ENCODE peak calls at places on chromosomes 7 and 10, in ten cellular contexts. C is ovary, J is sigmoid colon, V is SK-N-SH, N is HepG2, L is transverse colon, H is suprapubic skin, A is A549, P is upper lobe of left lung, O is stomach. S is an unnamed sample.
A peak's percentile ranks its signal among the peaks of the same experiment; 100 is the strongest.

GRCh38 chr7:148501707-148502139 is 88.8 kb upstream of the C7orf33 start:
- DNase-seq in C (no peak), J (no peak), V (no peak), N (no peak), L (peak; percentile 40), H (no peak), A (no peak), P (no peak), O (peak; percentile 29), S (no peak)

GRCh38 chr7:55056577-55057480 is 38.0 kb downstream of the EGFR start:
- DNase-seq in C (no peak), J (no peak), V (no peak), N (no peak), L (no peak), H (no peak), A (peak; percentile 93), P (no peak), O (no peak), S (peak; percentile 73)

GRCh38 chr7:86598311-86598710 is 45.4 kb upstream of the GRM3 start:
- DNase-seq in C (no peak), J (no peak), V (peak; percentile 53), N (peak; percentile 10), L (no peak), H (no peak), A (peak; percentile 51), P (peak; percentile 13), O (no peak), S (no peak)

GRCh38 chr7:44909596-44909995 is 24.3 kb upstream of the PURB start:
- DNase-seq in C (no peak), J (no peak), V (no peak), N (no peak), L (no peak), H (no peak), A (no peak), P (no peak), O (no peak), S (no peak)

GRCh38 chr7:140212100-140212881 is 35.5 kb upstream of the KDM7A start:
- DNase-seq in C (no peak), J (no peak), V (no peak), N (no peak), L (peak; percentile 84), H (no peak), A (no peak), P (no peak), O (peak; percentile 70), S (no peak)

GRCh38 chr10:84257343-84258020 is 12.6 kb downstream of the RGR start:
- DNase-seq in C (no peak), J (no peak), V (no peak), N (no peak), L (no peak), H (no peak), A (no peak), P (no peak), O (no peak), S (no peak)

GRCh38 chr7:140404565-140405080 is 765 bp downstream of the RAB19 start:
- DNase-seq in C (no peak), J (no peak), V (no peak), N (no peak), L (no peak), H (no peak), A (no peak), P (no peak), O (no peak), S (no peak)

GRCh38 chr7:22082553-22082885 is 136.8 kb upstream of the CDCA7L start:
- DNase-seq in C (no peak), J (no peak), V (no peak), N (no peak), L (no peak), H (no peak), A (no peak), P (peak; percentile 42), O (no peak), S (no peak)

GRCh38 chr10:31001740-31002139 is 29.9 kb downstream of the ZNF438 start:
- DNase-seq in C (no peak), J (no peak), V (no peak), N (no peak), L (no peak), H (no peak), A (peak; percentile 5), P (no peak), O (no peak), S (no peak)

GRCh38 chr7:52323202-52323746 is 712.2 kb upstream of the POM121L12 start:
- DNase-seq in C (no peak), J (no peak), V (no peak), N (no peak), L (no peak), H (no peak), A (no peak), P (no peak), O (no peak), S (no peak)

DNA sequence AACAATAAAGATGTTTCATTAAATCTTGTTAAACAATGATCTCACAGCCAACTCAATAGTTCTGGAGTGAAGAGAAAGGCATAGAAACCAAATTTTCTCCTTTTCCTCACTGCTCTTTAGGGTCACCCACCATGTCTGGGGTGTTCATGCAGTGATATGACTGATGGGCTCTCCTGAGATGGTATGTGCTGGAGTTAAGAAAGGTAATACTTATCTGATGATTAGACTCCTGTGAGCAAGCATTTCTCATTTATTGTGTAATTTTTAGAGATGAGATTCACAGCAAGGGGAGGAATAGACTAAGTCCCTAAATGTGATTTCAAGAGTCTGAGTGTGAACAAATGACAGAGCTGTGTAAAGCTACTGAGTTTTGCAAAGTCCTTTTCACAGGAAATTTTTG is 1361.3 kb upstream of the CELF2 start:
- DNase-seq in C (no peak), J (no peak), V (no peak), N (no peak), L (no peak), H (no peak), A (no peak), P (no peak), O (no peak), S (no peak)
- TF ChIP-seq EP300 in C (no peak), J (no peak), V (no peak), N (no peak), L (no peak), H (no peak), A (no peak), P (no peak), O (no peak), S (no peak)

DNA sequence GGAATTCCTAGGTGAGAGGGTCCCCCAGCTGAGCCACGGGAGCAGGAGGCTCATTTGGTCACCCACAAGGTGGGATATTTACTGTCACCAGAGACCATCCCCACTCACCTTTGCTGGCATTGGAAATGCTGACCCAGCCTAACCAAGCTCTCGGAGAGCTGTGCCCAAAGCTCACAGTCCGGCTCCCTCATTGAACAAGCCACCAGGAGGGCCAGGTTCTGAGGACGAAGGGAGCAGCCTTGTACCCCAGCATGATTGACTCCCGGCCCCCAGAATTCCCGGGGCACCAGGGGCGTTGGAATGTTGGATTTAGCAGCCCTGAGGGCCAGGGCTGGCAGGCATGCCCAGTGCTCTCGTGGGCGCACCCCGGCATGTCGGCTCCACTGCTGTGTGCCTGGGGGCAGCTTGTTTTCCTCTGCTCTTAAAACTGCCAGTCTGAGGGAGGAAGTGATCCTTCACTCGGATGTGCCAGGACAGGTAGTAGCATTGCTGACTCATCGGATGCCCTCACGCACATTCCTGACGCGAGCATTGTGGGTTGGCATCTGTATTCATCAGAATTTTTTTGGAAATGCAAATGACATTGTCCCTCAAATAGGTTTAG is 23.3 kb downstream of the CLIP2 start:
- DNase-seq in C (no peak), J (no peak), V (peak; percentile 30), N (no peak), L (no peak), H (no peak), A (no peak), P (no peak), O (no peak), S (no peak)
- TF ChIP-seq EP300 in C (no peak), J (no peak), V (no peak), N (no peak), L (no peak), H (no peak), A (no peak), P (no peak), O (no peak), S (no peak)

GRCh38 chr7:2663121-2663886 is 24.7 kb upstream of the AMZ1 start:
- DNase-seq in C (peak; percentile 87), J (peak; percentile 73), V (peak; percentile 63), N (peak; percentile 64), L (no peak), H (peak; percentile 64), A (no peak), P (peak; percentile 85), O (peak; percentile 50), S (no peak)
- TF ChIP-seq EP300 in C (no peak), J (no peak), V (no peak), N (no peak), L (no peak), H (no peak), A (no peak), P (no peak), O (no peak), S (peak; percentile 50)

GRCh38 chr10:48363617-48364355 is 57.3 kb downstream of the MAPK8 start:
- DNase-seq in C (peak; percentile 36), J (no peak), V (peak; percentile 30), N (peak; percentile 70), L (peak; percentile 11), H (no peak), A (peak; percentile 80), P (no peak), O (peak; percentile 29), S (peak; percentile 20)
- TF ChIP-seq EP300 in C (no peak), J (no peak), V (no peak), N (no peak), L (no peak), H (no peak), A (no peak), P (no peak), O (no peak), S (no peak)

GRCh38 chr7:41520445-41520844 is 182.4 kb downstream of the INHBA start:
- DNase-seq in C (no peak), J (no peak), V (no peak), N (no peak), L (no peak), H (no peak), A (no peak), P (no peak), O (no peak), S (no peak)

DNA sequence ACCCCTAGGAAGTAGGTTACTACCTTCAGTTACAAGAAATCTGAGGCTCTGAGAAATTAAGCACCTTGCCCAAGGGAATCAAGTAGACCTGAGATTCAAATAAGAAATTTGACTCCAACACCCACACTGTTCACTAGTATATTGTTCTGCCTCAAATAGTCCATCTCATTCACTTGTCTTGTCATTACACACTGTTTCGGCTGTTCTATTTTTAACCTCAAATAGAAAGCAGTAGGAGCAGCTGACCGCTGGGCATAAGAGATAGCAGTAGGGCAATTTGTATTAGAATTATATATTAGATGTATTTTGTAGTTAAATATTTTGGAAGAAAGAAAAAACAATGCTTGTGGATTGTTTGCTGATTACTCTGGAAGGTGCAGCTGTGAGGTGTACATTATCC is 185.1 kb downstream of the INHBA start:
- DNase-seq in C (no peak), J (no peak), V (no peak), N (no peak), L (no peak), H (no peak), A (no peak), P (no peak), O (no peak), S (no peak)
- TF ChIP-seq EP300 in C (no peak), J (no peak), V (no peak), N (no peak), L (no peak), H (no peak), A (no peak), P (no peak), O (no peak), S (no peak)